ENCODE peak calls at places on chromosomes 1 and 21, in five cellular contexts. P, B, G, S and F are unnamed samples.
A peak's percentile ranks its signal among the peaks of the same experiment; 100 is the strongest.

GRCh38 chr1:109197163-109198042 is 16.3 kb upstream of the SARS1 start:
- DNase-seq in P (no peak), B (no peak), G (peak; percentile 69), S (peak; percentile 78), F (peak; percentile 82)

GRCh38 chr1:103160281-103160680 is 52.0 kb upstream of the COL11A1 start:
- DNase-seq in P (no peak), B (no peak), G (no peak), S (no peak), F (no peak)

GRCh38 chr1:25706146-25707089 is 89.8 kb downstream of the MAN1C1 start:
- DNase-seq in P (no peak), B (no peak), G (no peak), S (no peak), F (no peak)

GRCh38 chr1:152621993-152622392 is 910 bp downstream of the LCE3A start:
- DNase-seq in P (no peak), B (no peak), G (no peak), S (no peak), F (no peak)

GRCh38 chr1:83901547-83902155 is 97.3 kb downstream of the TTLL7 start:
- DNase-seq in P (no peak), B (no peak), G (no peak), S (peak; percentile 27), F (peak; percentile 78)

GRCh38 chr1:205449750-205450443 is 5.9 kb downstream of the BLACAT1 start:
- DNase-seq in P (peak; percentile 52), B (no peak), G (peak; percentile 95), S (peak; percentile 94), F (peak; percentile 99)

GRCh38 chr1:11505591-11506538 is 26.9 kb downstream of the DISP3 start:
- DNase-seq in P (no peak), B (no peak), G (no peak), S (no peak), F (no peak)

GRCh38 chr1:10001016-10001665 is 4.1 kb downstream of the RBP7 start:
- DNase-seq in P (no peak), B (no peak), G (no peak), S (no peak), F (no peak)

GRCh38 chr1:244012232-244012631 is 38.9 kb upstream of the ZBTB18 start:
- DNase-seq in P (no peak), B (no peak), G (no peak), S (no peak), F (no peak)

GRCh38 chr1:145871994-145872411 is 13.1 kb upstream of the PIAS3 start:
- DNase-seq in P (no peak), B (no peak), G (no peak), S (no peak), F (no peak)

GRCh38 chr1:109395602-109396512 is 1.9 kb downstream of the SORT1 start:
- DNase-seq in P (no peak), B (no peak), G (no peak), S (no peak), F (no peak)

GRCh38 chr1:3042481-3042880 is 21.2 kb downstream of the ACTRT2 start:
- DNase-seq in P (no peak), B (no peak), G (no peak), S (no peak), F (no peak)

GRCh38 chr1:201894343-201895119 is 5.8 kb downstream of the SHISA4 start:
- DNase-seq in P (no peak), B (no peak), G (no peak), S (no peak), F (no peak)

GRCh38 chr1:37602750-37603694 is 7.3 kb upstream of the GNL2 start:
- DNase-seq in P (peak; percentile 74), B (no peak), G (no peak), S (peak; percentile 74), F (peak; percentile 59)

GRCh38 chr1:17207046-17207445 is 2.1 kb downstream of the PADI1 start:
- DNase-seq in P (no peak), B (peak; percentile 60), G (no peak), S (no peak), F (no peak)

GRCh38 chr1:217522280-217522679 is 108.6 kb downstream of the GPATCH2 start:
- DNase-seq in P (no peak), B (no peak), G (no peak), S (no peak), F (no peak)

GRCh38 chr1:48246727-48247126 is 24.2 kb downstream of the SLC5A9 start:
- DNase-seq in P (peak; percentile 21), B (no peak), G (no peak), S (no peak), F (no peak)

GRCh38 chr1:77468556-77468955 is 186.7 kb downstream of the AK5 start:
- DNase-seq in P (no peak), B (no peak), G (no peak), S (no peak), F (no peak)

GRCh38 chr21:42734323-42734971 is 81.0 kb downstream of the PDE9A start:
- DNase-seq in P (no peak), B (no peak), G (no peak), S (no peak), F (peak; percentile 99)

GRCh38 chr1:235063068-235063765 is 65.4 kb downstream of the TOMM20 start:
- DNase-seq in P (no peak), B (no peak), G (no peak), S (no peak), F (no peak)

GRCh38 chr1:203126151-203126865 is 1.2 kb upstream of the ADORA1 start:
- DNase-seq in P (no peak), B (no peak), G (no peak), S (no peak), F (no peak)

GRCh38 chr21:43302769-43303168 is 124.2 kb downstream of the SIK1 start:
- DNase-seq in P (no peak), B (no peak), G (no peak), S (no peak), F (no peak)

GRCh38 chr1:40309374-40310128 is 7.5 kb downstream of the COL9A2 start:
- DNase-seq in P (no peak), B (no peak), G (no peak), S (no peak), F (no peak)

GRCh38 chr1:38815903-38816627 is 43.5 kb downstream of the RRAGC start:
- DNase-seq in P (no peak), B (peak; percentile 73), G (no peak), S (peak; percentile 93), F (no peak)

DNA sequence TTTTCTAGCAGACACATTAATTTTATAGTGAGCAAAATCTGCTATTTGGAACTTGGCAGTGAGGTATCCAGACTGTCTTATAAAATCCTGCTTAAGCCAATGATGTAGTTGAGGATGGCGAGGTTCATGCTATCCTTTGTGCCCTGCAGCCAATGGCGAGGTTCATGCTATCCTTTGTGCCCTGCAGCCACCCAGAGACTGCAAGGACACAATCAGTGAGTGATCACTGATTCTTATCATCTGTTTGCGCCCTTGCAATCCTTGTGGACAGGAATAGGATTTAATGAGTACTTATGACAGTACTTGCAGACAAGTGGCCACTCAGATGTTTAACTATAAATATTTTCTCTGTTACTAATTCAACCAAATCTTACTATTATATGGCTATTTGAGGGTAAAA is 112.6 kb downstream of the EIF4G3 start:
- DNase-seq in P (peak; percentile 16), B (no peak), G (no peak), S (no peak), F (no peak)
- TF ChIP-seq REST in P (no peak), B (no peak), G (no peak), S (no peak), F (no peak)

DNA sequence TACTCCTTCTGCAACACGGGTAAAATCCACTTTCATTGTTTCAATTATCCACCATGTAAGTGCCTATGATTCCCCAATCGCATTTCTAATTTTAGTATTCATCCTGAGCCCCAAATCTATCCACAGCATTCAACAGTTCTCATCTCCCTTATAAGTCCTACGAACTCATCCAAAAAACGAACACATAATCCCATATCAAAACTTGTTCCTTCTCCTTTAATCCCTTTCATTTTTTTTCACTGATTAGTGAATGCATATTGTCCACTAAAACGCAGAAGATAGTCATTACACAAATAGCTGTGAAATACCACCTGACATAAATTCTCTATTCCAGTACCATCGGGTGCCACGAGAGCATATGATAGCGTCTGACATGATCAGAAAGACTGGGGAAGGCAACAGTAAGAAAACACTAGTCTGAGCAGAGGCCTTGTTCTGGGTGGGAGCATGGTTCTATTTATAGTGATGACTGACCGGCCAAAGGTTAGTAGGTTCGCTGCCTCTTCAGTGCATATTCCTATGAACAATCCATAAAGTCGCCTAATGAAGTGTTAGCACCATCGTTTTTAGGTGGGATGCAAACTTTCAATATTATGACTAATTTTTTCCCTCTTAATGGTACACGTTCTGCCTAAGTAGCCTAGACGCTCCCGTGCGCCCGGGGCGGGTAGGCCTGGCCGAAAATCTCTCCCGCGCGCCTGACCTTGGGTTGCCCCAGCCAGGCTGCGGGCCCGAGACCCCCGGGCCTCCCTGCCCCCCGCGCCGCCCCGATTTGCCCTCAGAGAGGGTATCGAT is 648 bp downstream of the ATP5PF start:
- DNase-seq in P (peak; percentile 24), B (no peak), G (no peak), S (peak; percentile 28), F (peak; percentile 62)
- TF ChIP-seq JUND in P (no peak), B (no peak), G (no peak), S (no peak), F (no peak)

DNA sequence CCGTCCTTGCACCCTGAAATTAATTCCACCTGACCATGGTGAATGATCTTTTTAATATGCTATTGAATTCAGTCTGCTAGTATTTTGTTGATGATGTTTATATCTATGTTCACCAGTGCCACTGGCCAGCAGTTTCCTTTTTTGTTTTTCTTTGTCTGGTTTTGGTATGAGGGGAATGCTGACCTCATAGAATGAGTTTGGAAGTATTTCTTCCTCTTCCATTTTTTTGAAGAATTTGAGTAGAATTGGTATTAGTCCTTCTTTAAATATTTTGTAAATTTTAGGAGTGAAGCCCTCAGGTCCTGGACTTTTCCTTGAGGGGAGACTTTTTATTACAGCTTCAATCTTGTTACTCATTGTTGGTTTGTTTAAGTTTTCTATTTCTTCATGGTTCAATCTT is 231.6 kb downstream of the MRPL39 start:
- DNase-seq in P (no peak), B (no peak), G (no peak), S (no peak), F (no peak)
- TF ChIP-seq REST in P (no peak), B (no peak), G (no peak), S (no peak), F (no peak)

GRCh38 chr1:230743874-230744273 is 3.3 kb upstream of the CAPN9 start:
- DNase-seq in P (peak; percentile 65), B (no peak), G (no peak), S (no peak), F (no peak)

GRCh38 chr1:230746617-230747016 is 571 bp upstream of the CAPN9 start:
- DNase-seq in P (no peak), B (no peak), G (no peak), S (no peak), F (no peak)

GRCh38 chr1:230747139-230747730 is at the start of gene CAPN9:
- DNase-seq in P (no peak), B (no peak), G (no peak), S (no peak), F (no peak)

GRCh38 chr1:230745071-230745470 is 2.1 kb upstream of the CAPN9 start:
- DNase-seq in P (no peak), B (no peak), G (no peak), S (no peak), F (no peak)

DNA sequence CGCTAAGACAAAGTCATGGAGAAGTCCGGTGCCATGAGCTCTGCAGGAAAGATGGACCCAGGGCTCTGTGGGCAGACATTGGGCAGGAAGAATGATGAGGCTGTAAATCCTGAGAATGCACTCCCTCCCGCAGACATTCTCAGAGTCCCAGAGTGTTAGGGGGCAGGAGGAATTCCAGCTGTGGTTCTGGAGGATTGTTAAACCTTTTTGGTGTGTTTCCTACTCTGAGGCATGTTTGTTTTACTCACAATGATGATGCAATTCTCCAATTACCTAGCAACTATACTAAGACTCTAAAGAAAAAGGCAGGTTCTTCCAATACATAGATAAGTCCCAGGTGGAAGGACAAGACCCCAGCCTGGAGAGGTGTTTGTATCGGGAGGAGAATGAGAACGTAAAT is 2.8 kb upstream of the CAPN9 start:
- DNase-seq in P (no peak), B (no peak), G (no peak), S (no peak), F (no peak)
- TF ChIP-seq JUND in P (no peak), B (no peak), G (no peak), S (no peak), F (no peak)